ENCODE peak calls at places on chromosomes 7 and 10, in seven cellular contexts. N, U, J, I, Q, S and Y are unnamed samples.

GRCh38 chr7:135195968-135196629 is 15.2 kb downstream of the WDR91 start:
- DNase-seq in N (no peak), U (no peak), J (no peak), I (no peak), Q (no peak), S (no peak), Y (no peak)

GRCh38 chr10:77409697-77410471 is 227.7 kb downstream of the KCNMA1 start:
- DNase-seq in N (no peak), U (no peak), J (no peak), I (no peak), Q (no peak), S (no peak), Y (no peak)

GRCh38 chr7:137757146-137757925 is 89.4 kb downstream of the DGKI start:
- DNase-seq in N (peak; percentile 77), U (no peak), J (no peak), I (no peak), Q (no peak), S (no peak), Y (no peak)

GRCh38 chr7:4177001-4177400 is 505.1 kb upstream of the FOXK1 start:
- DNase-seq in N (no peak), U (no peak), J (no peak), I (no peak), Q (no peak), S (no peak), Y (no peak)

GRCh38 chr10:82252081-82252480 is 377.1 kb downstream of the NRG3 start:
- DNase-seq in N (no peak), U (no peak), J (no peak), I (no peak), Q (no peak), S (no peak), Y (no peak)

GRCh38 chr7:4257390-4258111 is 424.5 kb upstream of the FOXK1 start:
- DNase-seq in N (no peak), U (no peak), J (no peak), I (no peak), Q (no peak), S (no peak), Y (no peak)

GRCh38 chr10:43598447-43598846 is 7.8 kb upstream of the ZNF485 start:
- DNase-seq in N (peak; percentile 58), U (no peak), J (no peak), I (no peak), Q (no peak), S (no peak), Y (no peak)

GRCh38 chr7:28779929-28780328 is 178.2 kb downstream of the TRIL start:
- DNase-seq in N (no peak), U (no peak), J (no peak), I (no peak), Q (no peak), S (no peak), Y (no peak)

GRCh38 chr7:5375925-5376324 is 47.7 kb downstream of the TNRC18 start:
- DNase-seq in N (no peak), U (no peak), J (no peak), I (no peak), Q (no peak), S (no peak), Y (no peak)

GRCh38 chr10:75654171-75654772 is 222.8 kb downstream of the LRMDA start:
- DNase-seq in N (no peak), U (no peak), J (no peak), I (no peak), Q (no peak), S (no peak), Y (no peak)

GRCh38 chr10:44325157-44325556 is 59.7 kb downstream of the CXCL12 start:
- DNase-seq in N (no peak), U (no peak), J (no peak), I (no peak), Q (no peak), S (no peak), Y (no peak)

GRCh38 chr7:51289608-51290370 is 26.8 kb downstream of the COBL start:
- DNase-seq in N (no peak), U (no peak), J (no peak), I (no peak), Q (no peak), S (no peak), Y (no peak)

GRCh38 chr10:15370741-15371701 is at the start of gene FAM171A1:
- DNase-seq in N (peak; percentile 29), U (peak; percentile 82), J (no peak), I (peak; percentile 69), Q (peak; percentile 63), S (peak; percentile 29), Y (peak; percentile 56)

GRCh38 chr10:122688293-122688989 is 11.2 kb downstream of the C10orf120 start:
- DNase-seq in N (no peak), U (peak; percentile 77), J (no peak), I (no peak), Q (no peak), S (peak; percentile 28), Y (no peak)

GRCh38 chr10:90314718-90315117 is 543.1 kb downstream of the HTR7 start:
- DNase-seq in N (no peak), U (no peak), J (no peak), I (no peak), Q (no peak), S (no peak), Y (no peak)

GRCh38 chr7:107355616-107356015 is 114.2 kb upstream of the GPR22 start:
- DNase-seq in N (peak; percentile 62), U (no peak), J (no peak), I (no peak), Q (peak; percentile 12), S (no peak), Y (no peak)

GRCh38 chr10:11805792-11806191 is 17.4 kb upstream of the PROSER2 start:
- DNase-seq in N (no peak), U (no peak), J (no peak), I (no peak), Q (no peak), S (no peak), Y (no peak)

GRCh38 chr7:121960678-121961461 is 87.9 kb downstream of the PTPRZ1 start:
- DNase-seq in N (peak; percentile 87), U (peak; percentile 66), J (peak; percentile 17), I (peak; percentile 34), Q (peak; percentile 71), S (peak; percentile 45), Y (no peak)

GRCh38 chr7:47218378-47219176 is 363.3 kb downstream of the TNS3 start:
- DNase-seq in N (no peak), U (no peak), J (no peak), I (no peak), Q (no peak), S (no peak), Y (no peak)

GRCh38 chr10:22803201-22803895 is 89.0 kb upstream of the PIP4K2A start:
- DNase-seq in N (peak; percentile 62), U (no peak), J (no peak), I (no peak), Q (no peak), S (peak; percentile 24), Y (no peak)

GRCh38 chr10:29067161-29067560 is 221.7 kb upstream of the LYZL1 start:
- DNase-seq in N (peak; percentile 8), U (peak; percentile 54), J (no peak), I (no peak), Q (peak; percentile 24), S (peak; percentile 96), Y (no peak)

GRCh38 chr10:104339469-104340098 is 1.3 kb upstream of the ITPRIP start:
- DNase-seq in N (peak; percentile 77), U (no peak), J (no peak), I (peak; percentile 31), Q (peak; percentile 82), S (peak; percentile 57), Y (no peak)

GRCh38 chr10:14535497-14536199 is 204.9 kb upstream of the FRMD4A start:
- DNase-seq in N (no peak), U (no peak), J (no peak), I (no peak), Q (no peak), S (peak; percentile 78), Y (no peak)

DNA sequence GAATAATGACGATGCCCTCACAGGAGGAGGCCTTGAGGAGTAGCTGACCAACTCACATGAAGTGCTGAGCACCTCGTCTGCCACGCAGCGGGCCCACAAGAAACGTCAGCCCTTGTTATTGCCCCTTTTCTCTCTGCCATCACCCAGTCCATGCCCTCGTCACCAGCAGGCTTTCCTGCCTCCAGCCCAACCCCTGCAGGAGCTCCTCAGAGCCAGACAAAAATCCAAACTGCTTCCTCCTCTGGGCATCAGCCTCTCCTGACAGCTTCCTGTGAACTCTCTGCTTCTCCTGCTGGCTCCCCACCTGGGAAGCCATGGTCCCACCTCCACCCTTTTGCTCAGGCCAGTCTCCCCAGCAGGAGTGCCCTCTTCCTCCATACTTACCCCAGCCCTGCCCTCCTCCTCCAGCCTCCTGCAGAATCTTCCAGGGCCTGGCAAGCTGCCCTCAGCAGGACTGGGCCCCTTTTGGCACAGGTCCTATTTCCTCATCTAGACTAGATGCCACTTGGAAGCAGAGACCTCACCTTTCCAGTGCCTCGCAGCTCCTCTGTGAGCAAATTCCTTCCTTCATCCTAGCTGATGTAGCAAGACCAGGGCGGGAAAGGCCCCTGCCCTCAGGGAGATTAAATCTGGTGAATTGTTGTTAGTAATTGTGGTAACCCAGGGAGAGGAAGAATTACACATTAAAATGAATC is 115.1 kb downstream of the C10orf105 start:
- DNase-seq in N (no peak), U (peak; percentile 36), J (no peak), I (no peak), Q (no peak), S (peak; percentile 99), Y (no peak)
- H2BK5ac ChIP-seq in N (no peak overlapping the region), U (no peak overlapping the region), J (no peak overlapping the region), I (no peak overlapping the region), Q (no peak overlapping the region), S (no peak overlapping the region), Y (no peak overlapping the region)

GRCh38 chr7:27151945-27152815 is at the start of gene HOXA3:
- DNase-seq in N (peak; percentile 59), U (no peak), J (no peak), I (no peak), Q (peak; percentile 50), S (peak; percentile 27), Y (no peak)
- H3K4me2 ChIP-seq in N (peak within 1 kb of the TSS; percentile 87), U (no peak within 1 kb of the TSS), J (peak within 1 kb of the TSS; percentile 58), I (no peak within 1 kb of the TSS), Q (peak within 1 kb of the TSS; percentile 23), S (no peak within 1 kb of the TSS), Y (no peak within 1 kb of the TSS)

GRCh38 chr7:8168336-8168735 is 93.6 kb downstream of the ICA1 start:
- DNase-seq in N (no peak), U (no peak), J (no peak), I (no peak), Q (no peak), S (no peak), Y (no peak)

GRCh38 chr7:8161398-8161828 is 100.6 kb downstream of the ICA1 start:
- DNase-seq in N (no peak), U (no peak), J (no peak), I (no peak), Q (no peak), S (no peak), Y (no peak)

GRCh38 chr7:8162181-8162580 is 99.8 kb downstream of the ICA1 start:
- DNase-seq in N (no peak), U (no peak), J (no peak), I (no peak), Q (no peak), S (no peak), Y (no peak)

GRCh38 chr7:8160810-8161209 is 101.2 kb downstream of the ICA1 start:
- DNase-seq in N (no peak), U (no peak), J (no peak), I (no peak), Q (no peak), S (no peak), Y (no peak)

GRCh38 chr7:8165150-8165549 is 96.8 kb downstream of the ICA1 start:
- DNase-seq in N (no peak), U (no peak), J (no peak), I (no peak), Q (no peak), S (no peak), Y (no peak)
- H4K8ac ChIP-seq in N (no peak overlapping the region), U (no peak overlapping the region), J (no peak overlapping the region), I (no peak overlapping the region), Q (no peak overlapping the region), S (no peak overlapping the region), Y (no peak overlapping the region)

GRCh38 chr7:105742787-105743186 is 133.6 kb downstream of the ATXN7L1 start:
- DNase-seq in N (no peak), U (no peak), J (no peak), I (no peak), Q (no peak), S (no peak), Y (no peak)
- H2BK5ac ChIP-seq in N (no peak overlapping the region), U (no peak overlapping the region), J (no peak overlapping the region), I (no peak overlapping the region), Q (no peak overlapping the region), S (no peak overlapping the region), Y (no peak overlapping the region)